ENCODE peak calls at places on chromosomes 3 and 15, in seven cellular contexts. One of them, this sample, is unnamed.
A peak's percentile ranks its signal among the peaks of the same experiment; 100 is the strongest.

GRCh38 chr3:66411436-66411835 is 89.4 kb downstream of the LRIG1 start:
- DNase-seq in HFFc6: no peak
- DNase-seq in activated T-helper 1 cell treated with Interleukin-2 at 50 U/mL for 16 hours: no peak
- DNase-seq in ovary: no peak
- DNase-seq in epithelial cell of esophagus: no peak
- DNase-seq in progenitor cell of endocrine pancreas: no peak
- DNase-seq in memory B cell: no peak
- DNase-seq in this sample: no peak

GRCh38 chr3:196323723-196324122 is 5.7 kb upstream of the DYNLT2B start:
- DNase-seq in HFFc6: no peak
- DNase-seq in activated T-helper 1 cell treated with Interleukin-2 at 50 U/mL for 16 hours: no peak
- DNase-seq in ovary: no peak
- DNase-seq in epithelial cell of esophagus: no peak
- DNase-seq in progenitor cell of endocrine pancreas: no peak
- DNase-seq in memory B cell: no peak
- DNase-seq in this sample: peak; percentile 42

GRCh38 chr15:43253431-43254403 is 13.0 kb downstream of the TGM5 start:
- DNase-seq in HFFc6: no peak
- DNase-seq in activated T-helper 1 cell treated with Interleukin-2 at 50 U/mL for 16 hours: no peak
- DNase-seq in ovary: no peak
- DNase-seq in epithelial cell of esophagus: peak; percentile 95
- DNase-seq in progenitor cell of endocrine pancreas: no peak
- DNase-seq in memory B cell: peak; percentile 38
- DNase-seq in this sample: no peak

GRCh38 chr3:182717216-182717615 is 76.1 kb upstream of the ATP11B start:
- DNase-seq in HFFc6: no peak
- DNase-seq in activated T-helper 1 cell treated with Interleukin-2 at 50 U/mL for 16 hours: no peak
- DNase-seq in ovary: no peak
- DNase-seq in epithelial cell of esophagus: peak; percentile 33
- DNase-seq in progenitor cell of endocrine pancreas: no peak
- DNase-seq in memory B cell: no peak
- DNase-seq in this sample: no peak

GRCh38 chr3:69855436-69856162 is 116.3 kb downstream of the MITF start:
- DNase-seq in HFFc6: no peak
- DNase-seq in activated T-helper 1 cell treated with Interleukin-2 at 50 U/mL for 16 hours: no peak
- DNase-seq in ovary: no peak
- DNase-seq in epithelial cell of esophagus: peak; percentile 37
- DNase-seq in progenitor cell of endocrine pancreas: no peak
- DNase-seq in memory B cell: no peak
- DNase-seq in this sample: no peak

GRCh38 chr15:29844290-29844903 is 22.1 kb upstream of the TJP1 start:
- DNase-seq in HFFc6: peak; percentile 46
- DNase-seq in activated T-helper 1 cell treated with Interleukin-2 at 50 U/mL for 16 hours: no peak
- DNase-seq in ovary: no peak
- DNase-seq in epithelial cell of esophagus: peak; percentile 97
- DNase-seq in progenitor cell of endocrine pancreas: no peak
- DNase-seq in memory B cell: no peak
- DNase-seq in this sample: no peak

GRCh38 chr3:43632269-43632733 is 10.5 kb upstream of the ANO10 start:
- DNase-seq in HFFc6: peak; percentile 91
- DNase-seq in activated T-helper 1 cell treated with Interleukin-2 at 50 U/mL for 16 hours: no peak
- DNase-seq in ovary: no peak
- DNase-seq in epithelial cell of esophagus: peak; percentile 85
- DNase-seq in progenitor cell of endocrine pancreas: no peak
- DNase-seq in memory B cell: no peak
- DNase-seq in this sample: no peak

GRCh38 chr3:156201411-156202405 is 81.3 kb downstream of the KCNAB1 start:
- DNase-seq in HFFc6: no peak
- DNase-seq in activated T-helper 1 cell treated with Interleukin-2 at 50 U/mL for 16 hours: no peak
- DNase-seq in ovary: no peak
- DNase-seq in epithelial cell of esophagus: peak; percentile 33
- DNase-seq in progenitor cell of endocrine pancreas: no peak
- DNase-seq in memory B cell: no peak
- DNase-seq in this sample: no peak

GRCh38 chr3:192851821-192852352 is 65.8 kb downstream of the MB21D2 start:
- DNase-seq in HFFc6: peak; percentile 79
- DNase-seq in activated T-helper 1 cell treated with Interleukin-2 at 50 U/mL for 16 hours: no peak
- DNase-seq in ovary: peak; percentile 38
- DNase-seq in epithelial cell of esophagus: peak; percentile 90
- DNase-seq in progenitor cell of endocrine pancreas: no peak
- DNase-seq in memory B cell: no peak
- DNase-seq in this sample: no peak

GRCh38 chr3:195151866-195152526 is 119.0 kb downstream of the XXYLT1 start:
- DNase-seq in HFFc6: peak; percentile 66
- DNase-seq in activated T-helper 1 cell treated with Interleukin-2 at 50 U/mL for 16 hours: no peak
- DNase-seq in ovary: no peak
- DNase-seq in epithelial cell of esophagus: peak; percentile 84
- DNase-seq in progenitor cell of endocrine pancreas: no peak
- DNase-seq in memory B cell: no peak
- DNase-seq in this sample: no peak

GRCh38 chr3:50008931-50009330 is 69.0 kb downstream of the RBM6 start:
- DNase-seq in HFFc6: peak; percentile 43
- DNase-seq in activated T-helper 1 cell treated with Interleukin-2 at 50 U/mL for 16 hours: no peak
- DNase-seq in ovary: no peak
- DNase-seq in epithelial cell of esophagus: peak; percentile 68
- DNase-seq in progenitor cell of endocrine pancreas: no peak
- DNase-seq in memory B cell: no peak
- DNase-seq in this sample: no peak